ENCODE peak calls at places on chromosomes 5 and 9, in nine cellular contexts. W is M059J, Q is trophoblast cell, H is cardiac fibroblast, J is epithelial cell of prostate, B is tibial artery, E is WTC11, S is memory B cell, Y is hippocampal formation. V is an unnamed sample.

GRCh38 chr5:59763545-59763944 is 130.0 kb downstream of the PDE4D start:
- DNase-seq in W (peak; percentile 26), Q (no peak), H (no peak), J (no peak), B (no peak), E (no peak), S (no peak), Y (no peak), V (no peak)

GRCh38 chr5:66565878-66566277 is 30.3 kb upstream of the MAST4 start:
- DNase-seq in W (no peak), Q (no peak), H (no peak), J (no peak), B (no peak), E (no peak), S (no peak), Y (no peak), V (no peak)

GRCh38 chr9:82489579-82489915 is 501.0 kb downstream of the SPATA31D1 start:
- DNase-seq in W (no peak), Q (no peak), H (peak; percentile 36), J (no peak), B (no peak), E (no peak), S (no peak), Y (no peak), V (no peak)

GRCh38 chr9:93134018-93134739 is at the start of gene NINJ1:
- DNase-seq in W (peak; percentile 71), Q (peak; percentile 87), H (peak; percentile 72), J (no peak), B (peak; percentile 64), E (peak; percentile 62), S (peak; percentile 89), Y (peak; percentile 69), V (peak; percentile 76)

GRCh38 chr5:28850320-28850921 is 1812.0 kb upstream of the CDH9 start:
- DNase-seq in W (peak; percentile 10), Q (peak; percentile 1), H (no peak), J (no peak), B (no peak), E (no peak), S (no peak), Y (no peak), V (no peak)

GRCh38 chr9:111237447-111237846 is 92.6 kb downstream of the OR2K2 start:
- DNase-seq in W (no peak), Q (no peak), H (no peak), J (no peak), B (no peak), E (no peak), S (no peak), Y (no peak), V (no peak)

GRCh38 chr5:18113724-18114123 is 479.5 kb downstream of the TAF11L14 start:
- DNase-seq in W (peak; percentile 1), Q (peak; percentile 68), H (no peak), J (no peak), B (no peak), E (no peak), S (no peak), Y (peak; percentile 2), V (peak; percentile 9)

GRCh38 chr5:167442922-167443321 is 848.5 kb upstream of the WWC1 start:
- DNase-seq in W (peak; percentile 26), Q (no peak), H (no peak), J (no peak), B (no peak), E (no peak), S (no peak), Y (no peak), V (no peak)

GRCh38 chr9:89740722-89741121 is 135.9 kb downstream of the GADD45G start:
- DNase-seq in W (no peak), Q (no peak), H (no peak), J (no peak), B (no peak), E (no peak), S (no peak), Y (no peak), V (no peak)

GRCh38 chr5:96758621-96759020 is 49.1 kb downstream of the ERAP1 start:
- DNase-seq in W (no peak), Q (no peak), H (no peak), J (no peak), B (no peak), E (no peak), S (no peak), Y (no peak), V (no peak)

GRCh38 chr9:6921335-6921734 is 163.6 kb downstream of the KDM4C start:
- DNase-seq in W (no peak), Q (no peak), H (no peak), J (no peak), B (no peak), E (no peak), S (no peak), Y (no peak), V (no peak)

GRCh38 chr5:4862500-4862899 is 277.6 kb upstream of the ADAMTS16 start:
- DNase-seq in W (peak; percentile 40), Q (peak; percentile 58), H (peak; percentile 58), J (no peak), B (no peak), E (no peak), S (no peak), Y (no peak), V (no peak)

GRCh38 chr5:120304653-120305052 is 159.4 kb upstream of the PRR16 start:
- DNase-seq in W (peak; percentile 89), Q (no peak), H (peak; percentile 42), J (peak; percentile 55), B (no peak), E (no peak), S (no peak), Y (no peak), V (no peak)

GRCh38 chr9:114413909-114414308 is 26.1 kb upstream of the AKNA start:
- DNase-seq in W (no peak), Q (no peak), H (peak; percentile 31), J (no peak), B (no peak), E (no peak), S (no peak), Y (no peak), V (no peak)

GRCh38 chr9:123562844-123563346 is 206.9 kb downstream of the CRB2 start:
- DNase-seq in W (peak; percentile 88), Q (no peak), H (peak; percentile 75), J (peak; percentile 53), B (peak; percentile 38), E (no peak), S (no peak), Y (no peak), V (no peak)

GRCh38 chr5:57338068-57338848 is 144.4 kb downstream of the ACTBL2 start:
- DNase-seq in W (peak; percentile 50), Q (peak; percentile 65), H (peak; percentile 57), J (no peak), B (no peak), E (peak; percentile 26), S (no peak), Y (no peak), V (peak; percentile 37)

GRCh38 chr5:142425286-142426065 is 100.7 kb upstream of the SPRY4 start:
- DNase-seq in W (no peak), Q (no peak), H (no peak), J (no peak), B (no peak), E (no peak), S (no peak), Y (no peak), V (no peak)

GRCh38 chr5:79236970-79237734 is 1.2 kb downstream of the JMY start:
- DNase-seq in W (peak; percentile 67), Q (peak; percentile 78), H (peak; percentile 44), J (no peak), B (peak; percentile 34), E (peak; percentile 52), S (peak; percentile 51), Y (peak; percentile 33), V (peak; percentile 47)

GRCh38 chr5:120538644-120539043 is 74.5 kb downstream of the PRR16 start:
- DNase-seq in W (peak; percentile 74), Q (no peak), H (peak; percentile 41), J (no peak), B (no peak), E (no peak), S (no peak), Y (no peak), V (no peak)

GRCh38 chr9:21075484-21075883 is 2.3 kb downstream of the IFNB1 start:
- DNase-seq in W (no peak), Q (no peak), H (no peak), J (no peak), B (no peak), E (no peak), S (no peak), Y (no peak), V (no peak)

GRCh38 chr9:132049323-132049882 is 30.3 kb downstream of the MED27 start:
- DNase-seq in W (no peak), Q (no peak), H (peak; percentile 25), J (no peak), B (peak; percentile 26), E (no peak), S (no peak), Y (no peak), V (no peak)

GRCh38 chr9:18385676-18386075 is 88.3 kb upstream of the ADAMTSL1 start:
- DNase-seq in W (no peak), Q (no peak), H (no peak), J (no peak), B (no peak), E (no peak), S (no peak), Y (no peak), V (no peak)

GRCh38 chr9:113669523-113670115 is 206.1 kb downstream of the RGS3 start:
- DNase-seq in W (no peak), Q (no peak), H (no peak), J (no peak), B (no peak), E (no peak), S (no peak), Y (no peak), V (no peak)

GRCh38 chr9:82961504-82962125 is 101.3 kb downstream of the RASEF start:
- DNase-seq in W (peak; percentile 86), Q (peak; percentile 83), H (peak; percentile 80), J (peak; percentile 26), B (peak; percentile 44), E (peak; percentile 84), S (peak; percentile 40), Y (peak; percentile 77), V (peak; percentile 90)

GRCh38 chr9:113992276-113992951 is 85.7 kb downstream of the AMBP start:
- DNase-seq in W (peak; percentile 40), Q (no peak), H (no peak), J (no peak), B (peak; percentile 56), E (no peak), S (no peak), Y (peak; percentile 94), V (no peak)

GRCh38 chr5:95709967-95710650 is 21.0 kb upstream of the RHOBTB3 start:
- DNase-seq in W (peak; percentile 72), Q (peak; percentile 55), H (no peak), J (no peak), B (peak; percentile 51), E (peak; percentile 50), S (no peak), Y (no peak), V (peak; percentile 29)

GRCh38 chr9:112279501-112279900 is 53.9 kb downstream of the PTBP3 start:
- DNase-seq in W (no peak), Q (no peak), H (no peak), J (no peak), B (no peak), E (no peak), S (no peak), Y (no peak), V (no peak)

GRCh38 chr5:149257875-149258705 is 13.6 kb upstream of the AFAP1L1 start:
- DNase-seq in W (peak; percentile 74), Q (peak; percentile 83), H (peak; percentile 47), J (no peak), B (no peak), E (no peak), S (no peak), Y (no peak), V (no peak)

GRCh38 chr5:170681013-170681433 is 102.5 kb upstream of the GABRP start:
- DNase-seq in W (peak; percentile 25), Q (peak; percentile 20), H (peak; percentile 35), J (no peak), B (no peak), E (peak; percentile 84), S (no peak), Y (no peak), V (peak; percentile 17)

GRCh38 chr5:145975361-145976066 is 39.1 kb downstream of the SH3RF2 start:
- DNase-seq in W (peak; percentile 98), Q (peak; percentile 23), H (peak; percentile 79), J (peak; percentile 27), B (peak; percentile 20), E (no peak), S (no peak), Y (no peak), V (peak; percentile 69)

GRCh38 chr5:10563132-10563939 is 534 bp upstream of the ANKRD33B start:
- DNase-seq in W (peak; percentile 61), Q (peak; percentile 41), H (peak; percentile 38), J (no peak), B (peak; percentile 57), E (peak; percentile 65), S (peak; percentile 73), Y (no peak), V (peak; percentile 38)